ENCODE peak calls at places on chromosomes 6 and 20, in eight cellular contexts. One of them, this sample, is unnamed.

GRCh38 chr6:167796668-167797031 is 30.1 kb upstream of the AFDN start:
- DNase-seq in HCT116: no peak
- DNase-seq in right lobe of liver: peak
- DNase-seq in ovary: no peak
- DNase-seq in Peyer's patch: no peak
- DNase-seq in adrenal gland: no peak
- DNase-seq in heart left ventricle: peak
- DNase-seq in erythroblast: no peak
- DNase-seq in this sample: no peak

GRCh38 chr20:10321138-10321717 is 102.6 kb downstream of the SNAP25 start:
- DNase-seq in HCT116: no peak
- DNase-seq in heart left ventricle: no peak
- DNase-seq in ovary: no peak
- DNase-seq in Peyer's patch: no peak
- DNase-seq in erythroblast: no peak
- DNase-seq in adrenal gland: no peak
- DNase-seq in right lobe of liver: no peak
- DNase-seq in this sample: no peak

GRCh38 chr20:35319206-35320197 is 27.3 kb upstream of the FAM83C start:
- DNase-seq in erythroblast: no peak
- DNase-seq in adrenal gland: no peak
- DNase-seq in Peyer's patch: no peak
- DNase-seq in HCT116: no peak
- DNase-seq in right lobe of liver: no peak
- DNase-seq in heart left ventricle: no peak
- DNase-seq in ovary: no peak
- DNase-seq in this sample: no peak

GRCh38 chr6:41917528-41917927 is 3.4 kb downstream of the MED20 start:
- DNase-seq in erythroblast: peak
- DNase-seq in adrenal gland: peak
- DNase-seq in heart left ventricle: no peak
- DNase-seq in right lobe of liver: no peak
- DNase-seq in Peyer's patch: no peak
- DNase-seq in HCT116: peak
- DNase-seq in ovary: no peak
- DNase-seq in this sample: no peak

GRCh38 chr6:145151624-145152023 is 583.7 kb downstream of the EPM2A start:
- DNase-seq in HCT116: no peak
- DNase-seq in right lobe of liver: no peak
- DNase-seq in erythroblast: no peak
- DNase-seq in Peyer's patch: no peak
- DNase-seq in ovary: no peak
- DNase-seq in adrenal gland: no peak
- DNase-seq in heart left ventricle: no peak
- DNase-seq in this sample: no peak

GRCh38 chr6:36387440-36388303 is at the start of gene ETV7:
- DNase-seq in adrenal gland: peak
- DNase-seq in ovary: peak
- DNase-seq in HCT116: no peak
- DNase-seq in erythroblast: peak
- DNase-seq in heart left ventricle: peak
- DNase-seq in Peyer's patch: no peak
- DNase-seq in right lobe of liver: peak
- DNase-seq in this sample: peak

GRCh38 chr6:143675946-143676345 is 1.8 kb upstream of the PHACTR2 start:
- DNase-seq in heart left ventricle: no peak
- DNase-seq in erythroblast: no peak
- DNase-seq in Peyer's patch: no peak
- DNase-seq in ovary: no peak
- DNase-seq in right lobe of liver: no peak
- DNase-seq in HCT116: no peak
- DNase-seq in adrenal gland: no peak
- DNase-seq in this sample: no peak

GRCh38 chr6:41523957-41524633 is 22.1 kb upstream of the FOXP4 start:
- DNase-seq in erythroblast: no peak
- DNase-seq in ovary: no peak
- DNase-seq in Peyer's patch: no peak
- DNase-seq in right lobe of liver: no peak
- DNase-seq in adrenal gland: no peak
- DNase-seq in heart left ventricle: no peak
- DNase-seq in HCT116: no peak
- DNase-seq in this sample: no peak

GRCh38 chr6:156589281-156589680 is 187.9 kb upstream of the ARID1B start:
- DNase-seq in ovary: no peak
- DNase-seq in right lobe of liver: no peak
- DNase-seq in Peyer's patch: no peak
- DNase-seq in heart left ventricle: no peak
- DNase-seq in erythroblast: no peak
- DNase-seq in adrenal gland: no peak
- DNase-seq in HCT116: no peak
- DNase-seq in this sample: no peak

GRCh38 chr6:23498013-23498412 is 628.0 kb upstream of the NRSN1 start:
- DNase-seq in erythroblast: peak
- DNase-seq in HCT116: no peak
- DNase-seq in adrenal gland: no peak
- DNase-seq in right lobe of liver: no peak
- DNase-seq in ovary: no peak
- DNase-seq in Peyer's patch: no peak
- DNase-seq in heart left ventricle: no peak
- DNase-seq in this sample: no peak

GRCh38 chr6:153121311-153121710 is 9.8 kb downstream of the RGS17 start:
- DNase-seq in adrenal gland: no peak
- DNase-seq in Peyer's patch: no peak
- DNase-seq in heart left ventricle: no peak
- DNase-seq in ovary: no peak
- DNase-seq in right lobe of liver: no peak
- DNase-seq in HCT116: no peak
- DNase-seq in erythroblast: no peak
- DNase-seq in this sample: no peak

GRCh38 chr6:33694401-33694931 is 17.0 kb downstream of the UQCC2 start:
- DNase-seq in HCT116: no peak
- DNase-seq in ovary: no peak
- DNase-seq in Peyer's patch: peak
- DNase-seq in adrenal gland: no peak
- DNase-seq in heart left ventricle: no peak
- DNase-seq in right lobe of liver: no peak
- DNase-seq in erythroblast: peak
- DNase-seq in this sample: no peak

GRCh38 chr6:35359744-35360348 is 17.5 kb downstream of the PPARD start:
- DNase-seq in Peyer's patch: no peak
- DNase-seq in right lobe of liver: no peak
- DNase-seq in erythroblast: no peak
- DNase-seq in HCT116: no peak
- DNase-seq in ovary: peak
- DNase-seq in heart left ventricle: peak
- DNase-seq in adrenal gland: peak
- DNase-seq in this sample: no peak

GRCh38 chr20:33278700-33279099 is 4.3 kb upstream of the BPIFB1 start:
- DNase-seq in Peyer's patch: no peak
- DNase-seq in HCT116: no peak
- DNase-seq in heart left ventricle: no peak
- DNase-seq in erythroblast: no peak
- DNase-seq in ovary: no peak
- DNase-seq in right lobe of liver: no peak
- DNase-seq in adrenal gland: no peak
- DNase-seq in this sample: no peak

GRCh38 chr20:1965520-1966278 is 28.2 kb downstream of the PDYN start:
- DNase-seq in adrenal gland: peak
- DNase-seq in ovary: peak
- DNase-seq in right lobe of liver: peak
- DNase-seq in heart left ventricle: peak
- DNase-seq in HCT116: peak
- DNase-seq in erythroblast: peak
- DNase-seq in Peyer's patch: peak
- DNase-seq in this sample: peak

GRCh38 chr6:103210686-103211085 is 1649.0 kb downstream of the HACE1 start:
- DNase-seq in heart left ventricle: no peak
- DNase-seq in right lobe of liver: no peak
- DNase-seq in Peyer's patch: no peak
- DNase-seq in adrenal gland: no peak
- DNase-seq in HCT116: no peak
- DNase-seq in erythroblast: no peak
- DNase-seq in ovary: no peak
- DNase-seq in this sample: no peak

DNA sequence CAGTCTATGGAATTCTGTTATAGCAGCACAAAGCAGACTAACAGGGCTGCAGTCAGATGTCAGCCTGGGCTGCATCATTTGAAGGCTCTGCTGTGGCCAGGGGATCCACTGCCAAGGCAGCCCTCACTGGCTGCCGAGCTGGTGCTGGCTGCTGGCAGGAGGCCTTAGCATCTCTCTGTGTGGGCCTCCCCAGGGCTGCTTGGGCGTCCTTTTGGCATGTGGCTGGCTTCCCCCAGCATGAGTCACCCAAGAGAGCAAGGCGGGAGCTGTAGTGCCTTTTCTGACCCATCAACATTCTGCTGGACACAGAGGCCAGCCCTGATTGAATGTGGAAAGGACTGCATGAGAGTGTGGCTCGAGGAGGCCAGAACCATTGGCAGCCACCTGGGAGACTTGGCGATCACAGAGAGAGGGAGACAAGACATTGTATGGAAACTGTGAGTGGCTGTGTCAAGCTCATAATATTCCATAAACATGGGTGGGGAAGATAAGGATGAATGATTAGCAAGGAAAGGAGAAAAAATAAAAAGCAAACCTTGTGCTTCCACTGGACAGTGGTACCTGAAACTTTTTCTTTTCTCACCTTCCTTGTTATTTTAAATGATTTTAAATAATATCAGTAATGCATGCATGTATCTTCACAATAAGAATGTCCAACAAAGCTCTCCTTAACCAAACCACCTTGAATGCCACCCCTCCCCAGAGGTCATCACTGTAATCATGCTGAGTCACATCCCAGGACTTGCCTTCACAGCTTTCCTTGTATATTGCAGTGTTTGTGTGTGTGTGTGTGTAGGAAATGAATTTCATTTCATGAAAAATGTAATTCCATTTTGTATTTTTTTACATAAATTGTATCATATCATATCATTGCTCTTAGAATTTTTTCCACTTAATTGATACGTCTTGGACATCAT is 55.0 kb upstream of the VSX1 start:
- DNase-seq in Peyer's patch: no peak
- DNase-seq in right lobe of liver: no peak
- DNase-seq in ovary: peak
- DNase-seq in adrenal gland: peak
- DNase-seq in HCT116: peak
- DNase-seq in erythroblast: no peak
- DNase-seq in heart left ventricle: peak
- DNase-seq in this sample: no peak
- TF ChIP-seq POLR2A in Peyer's patch: no peak
- TF ChIP-seq POLR2A in right lobe of liver: no peak
- TF ChIP-seq POLR2A in ovary: no peak
- TF ChIP-seq POLR2A in adrenal gland: no peak
- TF ChIP-seq POLR2A in HCT116: no peak
- TF ChIP-seq POLR2A in erythroblast: no peak
- TF ChIP-seq POLR2A in heart left ventricle: no peak
- TF ChIP-seq POLR2A in this sample: no peak

DNA sequence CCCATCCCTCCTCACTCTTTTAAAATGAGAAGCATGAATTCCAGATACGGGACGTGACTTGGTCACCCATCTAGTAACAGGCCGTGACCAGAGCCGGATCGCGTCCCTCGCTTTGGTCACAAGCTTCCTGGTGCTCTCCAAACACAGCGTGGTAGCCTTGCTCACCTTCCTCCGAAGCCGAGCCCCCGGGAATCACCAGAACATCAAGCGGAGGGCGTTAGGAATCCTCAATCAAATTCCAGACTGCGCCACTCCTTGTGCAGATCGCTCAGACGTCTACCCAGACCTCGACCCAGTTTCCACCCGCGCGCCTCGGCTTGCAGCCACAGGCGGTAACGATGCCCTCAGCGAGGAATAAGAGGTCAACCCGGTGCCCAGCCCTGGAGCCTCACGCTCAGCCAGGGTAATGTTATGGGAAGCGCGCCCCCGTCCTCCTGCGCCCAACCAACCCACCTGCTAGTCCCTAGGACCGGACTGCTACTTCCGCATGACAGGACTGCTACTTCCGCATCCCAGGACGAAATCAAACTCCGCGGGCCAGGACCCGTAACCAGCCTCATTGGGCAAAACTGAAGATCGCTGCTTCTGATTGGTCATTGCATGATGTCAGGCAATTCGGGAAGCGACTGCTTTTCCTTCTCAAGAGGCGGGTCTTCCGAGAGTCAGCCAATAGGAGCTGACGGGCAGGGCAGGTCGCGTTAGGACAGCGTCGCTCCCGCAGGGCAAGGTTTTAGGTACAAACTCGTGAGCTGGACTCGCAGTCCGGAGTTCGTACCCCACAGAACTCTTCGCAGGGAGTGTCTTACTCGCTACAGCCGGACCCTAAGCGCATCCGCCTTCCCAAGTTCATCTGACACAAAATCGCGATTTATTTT is at the start of gene MTFR2:
- DNase-seq in adrenal gland: peak
- DNase-seq in Peyer's patch: peak
- DNase-seq in erythroblast: peak
- DNase-seq in right lobe of liver: peak
- DNase-seq in heart left ventricle: peak
- DNase-seq in ovary: peak
- DNase-seq in HCT116: peak
- DNase-seq in this sample: peak
- TF ChIP-seq POLR2A in adrenal gland: peak
- TF ChIP-seq POLR2A in Peyer's patch: peak
- TF ChIP-seq POLR2A in erythroblast: peak
- TF ChIP-seq POLR2A in right lobe of liver: peak
- TF ChIP-seq POLR2A in heart left ventricle: peak
- TF ChIP-seq POLR2A in ovary: no peak
- TF ChIP-seq POLR2A in HCT116: peak
- TF ChIP-seq POLR2A in this sample: peak

DNA sequence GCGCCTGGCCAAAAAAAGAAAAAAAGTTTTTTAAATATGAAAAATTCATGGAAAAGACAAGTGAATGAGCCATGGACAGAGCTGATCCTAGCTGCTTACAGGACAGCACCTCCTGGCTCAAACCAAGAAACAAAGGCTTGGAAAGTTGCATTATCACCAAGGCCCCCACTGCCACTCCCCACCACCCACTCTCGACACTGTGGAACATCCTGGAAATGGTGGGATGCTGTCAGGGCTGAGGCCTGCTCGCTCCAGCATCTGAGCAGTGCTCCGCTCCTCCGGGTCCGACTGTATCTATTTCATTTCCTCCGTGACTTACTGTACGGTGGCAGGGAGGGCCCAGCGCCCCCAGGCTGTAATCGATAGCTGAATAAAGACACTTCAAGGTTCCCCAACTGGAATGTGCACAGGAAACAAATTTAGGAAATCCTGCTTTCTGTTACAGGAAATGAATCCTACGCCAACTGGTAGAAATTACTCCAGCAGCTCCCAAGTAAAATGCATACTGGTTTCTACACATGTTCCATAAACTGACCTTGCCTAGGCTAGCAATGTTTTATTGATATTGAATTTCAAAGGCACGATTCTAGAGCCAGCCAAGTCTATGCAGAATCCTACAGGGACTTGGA is 109.5 kb upstream of the NFATC2 start:
- DNase-seq in HCT116: no peak
- DNase-seq in ovary: no peak
- DNase-seq in erythroblast: no peak
- DNase-seq in Peyer's patch: no peak
- DNase-seq in adrenal gland: no peak
- DNase-seq in heart left ventricle: no peak
- DNase-seq in right lobe of liver: no peak
- DNase-seq in this sample: no peak
- TF ChIP-seq POLR2A in HCT116: no peak
- TF ChIP-seq POLR2A in ovary: no peak
- TF ChIP-seq POLR2A in erythroblast: no peak
- TF ChIP-seq POLR2A in Peyer's patch: no peak
- TF ChIP-seq POLR2A in adrenal gland: no peak
- TF ChIP-seq POLR2A in heart left ventricle: no peak
- TF ChIP-seq POLR2A in right lobe of liver: no peak
- TF ChIP-seq POLR2A in this sample: no peak

GRCh38 chr20:62929051-62929538 is 2.8 kb upstream of the DIDO1 start:
- DNase-seq in erythroblast: peak
- DNase-seq in adrenal gland: peak
- DNase-seq in heart left ventricle: peak
- DNase-seq in right lobe of liver: peak
- DNase-seq in ovary: peak
- DNase-seq in Peyer's patch: peak
- DNase-seq in HCT116: no peak
- DNase-seq in this sample: peak
- TF ChIP-seq POLR2A in erythroblast: no peak
- TF ChIP-seq POLR2A in adrenal gland: peak
- TF ChIP-seq POLR2A in heart left ventricle: peak
- TF ChIP-seq POLR2A in right lobe of liver: peak
- TF ChIP-seq POLR2A in ovary: no peak
- TF ChIP-seq POLR2A in Peyer's patch: peak
- TF ChIP-seq POLR2A in HCT116: no peak
- TF ChIP-seq POLR2A in this sample: peak

This sample was measured in GM12891.